ENCODE peak calls at places on chromosomes 1 and 21, in four cellular contexts. C is transverse colon, O is tibial nerve, M is IMR-90. R is an unnamed sample.

GRCh38 chr1:89610457-89610991 is 22.4 kb upstream of the LRRC8C start:
- DNase-seq in O (no peak), C (no peak), M (no peak), R (no peak)

GRCh38 chr1:184160236-184160635 is 108.7 kb downstream of the TSEN15 start:
- DNase-seq in M (peak), O (no peak), C (no peak), R (no peak)

GRCh38 chr1:171990371-171990770 is 149.1 kb downstream of the DNM3 start:
- DNase-seq in M (no peak), C (no peak), O (no peak), R (no peak)

GRCh38 chr1:208211901-208212843 is 32.0 kb downstream of the PLXNA2 start:
- DNase-seq in O (no peak), M (no peak), C (no peak), R (no peak)

GRCh38 chr1:198556969-198557368 is 16.5 kb upstream of the ATP6V1G3 start:
- DNase-seq in C (peak), O (peak), M (no peak), R (no peak)

GRCh38 chr21:42239973-42240372 is 21.0 kb downstream of the ABCG1 start:
- DNase-seq in M (no peak), C (no peak), O (no peak), R (no peak)

GRCh38 chr1:20148571-20149500 is 9.7 kb downstream of the PLA2G2F start:
- DNase-seq in O (no peak), C (no peak), M (no peak), R (no peak)

GRCh38 chr1:149931212-149931805 is 3.7 kb upstream of the SF3B4 start:
- DNase-seq in C (no peak), M (peak), O (no peak), R (no peak)

GRCh38 chr1:220874201-220874655 is 5.0 kb upstream of the HLX start:
- DNase-seq in C (peak), M (peak), O (peak), R (no peak)

GRCh38 chr1:36083635-36084501 is at the start of gene TEKT2:
- DNase-seq in M (no peak), C (peak), O (no peak), R (no peak)

GRCh38 chr1:38990401-38990745 is 703 bp upstream of the AKIRIN1 start:
- DNase-seq in O (no peak), M (peak), C (no peak), R (no peak)

GRCh38 chr1:179087665-179088064 is 5.8 kb downstream of the TOR3A start:
- DNase-seq in C (peak), O (no peak), M (no peak), R (no peak)

GRCh38 chr1:145706282-145706681 is 886 bp downstream of the PDZK1 start:
- DNase-seq in C (no peak), O (no peak), M (peak), R (no peak)

GRCh38 chr1:11749203-11749689 is 12.7 kb upstream of the C1orf167 start:
- DNase-seq in M (no peak), O (no peak), C (peak), R (no peak)

GRCh38 chr1:8409666-8410065 is 91.8 kb downstream of the SLC45A1 start:
- DNase-seq in O (no peak), M (no peak), C (no peak), R (peak)

GRCh38 chr1:8408151-8408839 is 90.4 kb downstream of the SLC45A1 start:
- DNase-seq in O (peak), C (peak), M (peak), R (peak)

GRCh38 chr1:8410791-8411190 is 92.9 kb downstream of the SLC45A1 start:
- DNase-seq in M (peak), O (no peak), C (no peak), R (no peak)

GRCh38 chr1:8407652-8408051 is 89.7 kb downstream of the SLC45A1 start:
- DNase-seq in M (no peak), O (no peak), C (no peak), R (no peak)

DNA sequence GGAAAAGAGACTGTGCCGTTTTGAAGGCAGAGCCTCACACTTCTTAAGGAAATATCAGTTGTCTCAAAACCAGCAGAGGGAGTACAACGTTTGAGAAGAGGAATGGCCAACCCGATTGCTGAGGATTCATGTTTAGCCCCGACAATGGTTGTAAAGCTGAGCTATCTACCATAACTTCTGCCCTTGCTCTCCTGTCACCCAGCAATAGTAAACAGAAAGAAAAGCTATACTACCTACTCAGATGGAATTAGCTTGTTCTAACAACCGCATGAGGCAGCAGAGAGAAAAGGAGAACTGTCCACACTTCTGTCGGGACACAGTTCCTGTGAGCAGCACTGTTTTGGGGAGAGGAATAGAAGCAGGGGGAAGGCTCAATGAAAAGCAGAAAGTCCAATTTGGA is 91.2 kb downstream of the SLC45A1 start:
- DNase-seq in M (peak), C (peak), O (peak), R (peak)
- H3K4me3 ChIP-seq in M (no peak), C (peak), O (no peak), R (peak)

GRCh38 chr1:84715620-84716019 is 25.4 kb upstream of the SSX2IP start:
- DNase-seq in C (no peak), M (no peak), O (no peak), R (no peak)

GRCh38 chr1:84708031-84708430 is 17.8 kb upstream of the SSX2IP start:
- DNase-seq in M (peak), C (no peak), O (no peak), R (no peak)

GRCh38 chr1:84711091-84711490 is 20.8 kb upstream of the SSX2IP start:
- DNase-seq in O (no peak), M (no peak), C (no peak), R (no peak)

GRCh38 chr1:84709175-84709574 is 18.9 kb upstream of the SSX2IP start:
- DNase-seq in O (no peak), M (no peak), C (no peak), R (no peak)

DNA sequence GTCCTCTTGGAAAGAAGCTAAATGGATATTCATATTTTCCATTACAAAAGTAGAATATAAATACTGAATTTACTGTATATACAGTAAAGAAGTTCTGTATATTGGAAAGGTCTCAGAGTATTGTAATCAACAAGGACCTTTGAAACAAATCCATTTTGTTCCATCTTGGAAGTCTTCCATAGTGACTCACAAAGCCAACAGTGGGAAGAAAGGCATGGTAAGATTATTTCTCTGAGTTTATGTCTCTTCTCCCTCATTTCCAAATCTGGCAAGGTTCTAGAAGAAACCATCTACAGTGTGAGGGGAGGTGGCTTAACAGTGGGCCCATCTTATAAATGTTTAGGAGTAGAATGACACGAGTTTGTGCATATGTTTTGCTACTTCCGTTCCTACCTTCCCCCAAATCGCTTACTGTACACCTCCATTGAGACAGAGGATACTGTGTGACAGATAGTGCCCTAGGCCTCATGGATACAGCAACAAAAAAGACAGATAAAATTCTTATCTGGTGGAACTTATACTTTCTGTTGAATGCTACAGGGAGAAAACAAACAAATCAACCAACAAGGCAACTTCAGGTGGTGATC is 22.1 kb upstream of the SSX2IP start:
- DNase-seq in O (no peak), M (peak), C (no peak), R (no peak)
- TF ChIP-seq CTCF in O (no peak), M (no peak), C (no peak), R (no peak)

DNA sequence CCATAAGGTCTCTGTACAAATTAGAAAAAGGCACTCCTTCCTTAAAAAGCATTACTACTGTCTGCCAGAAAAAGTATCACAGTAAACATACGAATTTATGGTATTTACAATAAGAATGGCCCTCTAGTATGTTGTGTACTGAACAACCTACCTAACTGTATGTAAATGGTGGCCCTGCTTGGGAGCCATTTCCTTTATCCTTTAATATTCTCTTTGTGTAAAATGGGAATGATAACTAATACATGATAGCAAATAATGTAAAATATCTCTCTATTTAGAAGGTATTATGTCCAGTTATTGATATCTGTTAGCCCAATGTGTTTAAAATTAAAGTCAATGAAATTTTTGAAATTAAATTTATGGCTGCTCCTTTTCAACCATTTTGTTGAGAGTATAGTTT is 5.2 kb downstream of the DR1 start:
- DNase-seq in M (no peak), C (no peak), O (no peak), R (no peak)
- H3K4me3 ChIP-seq in M (no peak), C (no peak), O (no peak), R (no peak)

GRCh38 chr21:46347791-46348381 is 23.9 kb downstream of the PCNT start:
- DNase-seq in C (no peak), O (no peak), M (no peak), R (no peak)
- TF ChIP-seq CTCF in C (no peak), O (no peak), M (no peak), R (peak)

DNA sequence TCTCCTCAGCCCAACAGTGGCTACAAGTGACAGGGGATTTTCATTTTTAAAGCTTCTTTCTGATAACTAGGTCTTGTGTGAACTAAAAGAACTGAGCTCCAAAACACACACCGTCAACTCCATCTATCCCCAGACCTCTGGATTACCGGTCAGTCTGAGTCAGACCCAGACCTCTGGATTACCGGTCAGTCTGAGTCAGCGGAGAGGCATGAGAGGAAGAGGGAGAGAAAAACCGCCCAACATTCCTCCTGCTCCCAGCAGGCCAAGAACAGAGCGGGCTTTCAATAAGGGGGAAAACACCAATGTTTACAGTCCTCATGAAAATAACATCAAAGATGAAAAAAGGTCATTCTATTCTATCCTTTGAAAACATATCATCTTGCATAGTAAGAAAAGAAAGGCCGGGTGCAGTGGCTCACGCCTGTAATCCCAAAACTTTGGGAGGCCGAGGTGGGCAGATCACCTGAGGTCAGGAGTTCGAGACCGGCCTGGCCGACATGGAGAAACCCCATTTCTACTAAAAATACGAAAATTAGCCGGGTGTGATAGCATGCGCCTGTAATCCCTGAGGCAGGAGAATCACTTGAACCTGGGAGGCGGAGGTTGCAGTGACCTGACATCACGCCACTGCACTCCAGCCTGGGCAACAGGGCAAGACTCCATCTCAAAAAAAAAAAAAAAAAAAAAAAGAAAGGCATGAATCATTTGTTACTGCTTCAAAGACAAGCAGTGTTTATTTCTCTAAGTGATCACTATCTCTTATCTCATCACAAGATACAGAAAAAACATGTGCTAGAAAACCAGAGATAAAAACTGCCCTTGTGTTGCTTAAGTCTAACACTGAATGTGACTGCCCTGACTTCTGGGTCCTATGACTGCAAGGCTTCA is 3.4 kb downstream of the PTTG1IP start:
- DNase-seq in O (peak), M (peak), C (peak), R (peak)
- H3K4me3 ChIP-seq in O (no peak), M (peak), C (no peak), R (peak)

R was measured in epithelial cell of proximal tubule.